ENCODE peak calls at places on chromosomes 3 and 15, in six cellular contexts. D is body of pancreas, K is dorsolateral prefrontal cortex, M is cardiac muscle cell, T is aorta, I is fibroblast of lung. R is an unnamed sample.
A peak's percentile ranks its signal among the peaks of the same experiment; 100 is the strongest.

GRCh38 chr3:4736284-4736861 is 242.9 kb upstream of the BHLHE40 start:
- DNase-seq in D (peak; percentile 85), K (no peak), M (no peak), T (no peak), I (no peak), R (no peak)

GRCh38 chr3:17974206-17974841 is 231.9 kb upstream of the TBC1D5 start:
- DNase-seq in D (no peak), K (no peak), M (no peak), T (no peak), I (peak; percentile 4), R (no peak)

GRCh38 chr3:141767062-141767461 is 3.9 kb downstream of the GRK7 start:
- DNase-seq in D (no peak), K (no peak), M (no peak), T (no peak), I (no peak), R (no peak)

GRCh38 chr3:104584702-104585101 is 782.0 kb upstream of the ALCAM start:
- DNase-seq in D (no peak), K (no peak), M (no peak), T (no peak), I (peak; percentile 10), R (no peak)

GRCh38 chr3:186361612-186362408 is at the start of gene DGKG:
- DNase-seq in D (peak; percentile 76), K (peak; percentile 79), M (peak; percentile 50), T (peak; percentile 91), I (no peak), R (peak; percentile 30)

GRCh38 chr15:88625943-88626741 is 5.0 kb downstream of the AEN start:
- DNase-seq in D (no peak), K (no peak), M (no peak), T (peak; percentile 70), I (no peak), R (no peak)

GRCh38 chr3:188286087-188286513 is 132.1 kb downstream of the LPP start:
- DNase-seq in D (no peak), K (no peak), M (no peak), T (no peak), I (peak; percentile 99), R (no peak)

GRCh38 chr3:96843505-96844203 is 29.3 kb downstream of the EPHA6 start:
- DNase-seq in D (no peak), K (no peak), M (peak; percentile 8), T (no peak), I (no peak), R (no peak)

GRCh38 chr15:101131489-101132389 is 120.1 kb downstream of the CHSY1 start:
- DNase-seq in D (no peak), K (no peak), M (no peak), T (no peak), I (no peak), R (no peak)

GRCh38 chr3:155326901-155327300 is 33.4 kb upstream of the STRIT1 start:
- DNase-seq in D (no peak), K (no peak), M (no peak), T (no peak), I (no peak), R (no peak)

GRCh38 chr3:184880616-184881015 is 68.7 kb downstream of the VPS8 start:
- DNase-seq in D (no peak), K (no peak), M (no peak), T (no peak), I (no peak), R (no peak)

GRCh38 chr3:160827516-160827915 is 71.5 kb downstream of the PPM1L start:
- DNase-seq in D (no peak), K (no peak), M (no peak), T (no peak), I (no peak), R (no peak)

GRCh38 chr15:35925634-35926380 is 379.8 kb upstream of the DPH6 start:
- DNase-seq in D (no peak), K (no peak), M (no peak), T (no peak), I (peak; percentile 5), R (no peak)

GRCh38 chr15:41977757-41978369 is 5.5 kb upstream of the EHD4 start:
- DNase-seq in D (no peak), K (no peak), M (no peak), T (no peak), I (no peak), R (no peak)

DNA sequence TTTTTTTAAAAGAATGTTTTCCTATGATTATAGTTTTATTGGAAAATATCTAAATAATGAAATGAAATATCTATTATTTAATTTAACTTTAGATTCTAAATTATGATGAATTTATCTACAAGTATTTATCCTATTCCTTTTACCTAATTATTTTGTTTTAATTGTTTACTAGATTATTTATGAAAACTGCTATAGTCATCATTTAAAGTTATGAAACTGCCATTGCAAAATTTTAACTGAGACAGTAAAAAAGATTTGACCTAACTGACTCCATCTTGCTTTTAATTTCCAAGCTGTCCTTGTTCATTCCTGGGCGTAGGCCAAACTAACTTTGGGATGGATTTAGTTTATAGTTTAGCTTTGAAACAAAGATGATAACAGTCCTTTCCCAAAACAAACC is 25.9 kb upstream of the FAM3D start:
- DNase-seq in D (no peak), K (no peak), M (no peak), T (no peak), I (no peak), R (no peak)
- H3K27ac ChIP-seq in D (no peak overlapping the region), K (no peak overlapping the region), M (no peak overlapping the region), T (no peak overlapping the region), I (no peak overlapping the region), R (no peak overlapping the region)

GRCh38 chr3:63979093-63979492 is 44.2 kb downstream of the PSMD6 start:
- DNase-seq in D (peak; percentile 47), K (no peak), M (no peak), T (no peak), I (peak; percentile 74), R (no peak)
- H3K27ac ChIP-seq in D (peak overlapping the region; percentile 75), K (no peak overlapping the region), M (no peak overlapping the region), T (no peak overlapping the region), I (no peak overlapping the region), R (no peak overlapping the region)

DNA sequence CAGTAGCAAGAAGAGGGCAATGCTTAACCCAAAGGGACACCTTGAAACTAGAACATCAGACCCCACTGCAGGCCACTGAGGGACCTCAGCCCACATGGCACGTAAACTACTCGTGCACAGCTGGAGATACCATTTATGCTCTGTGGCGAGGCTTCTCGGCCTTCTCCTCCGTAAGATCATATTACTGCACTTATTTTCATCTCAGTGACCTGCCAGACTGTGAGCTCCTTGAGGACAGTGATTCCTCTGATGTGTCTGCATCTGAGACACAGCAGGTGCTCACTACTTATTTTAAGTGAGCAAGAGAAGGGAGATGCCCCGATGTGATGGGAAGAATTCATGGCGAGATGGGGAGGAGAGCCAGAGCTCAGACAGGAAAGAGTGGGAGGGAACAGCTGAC is 137.6 kb downstream of the RPLP1 start:
- DNase-seq in D (no peak), K (no peak), M (no peak), T (no peak), I (no peak), R (no peak)
- H3K27ac ChIP-seq in D (no peak overlapping the region), K (no peak overlapping the region), M (no peak overlapping the region), T (no peak overlapping the region), I (no peak overlapping the region), R (no peak overlapping the region)

GRCh38 chr15:33778911-33779310 is 189.4 kb upstream of the CHRM5 start:
- DNase-seq in D (no peak), K (no peak), M (no peak), T (no peak), I (no peak), R (no peak)

GRCh38 chr15:33773969-33774368 is 194.3 kb upstream of the CHRM5 start:
- DNase-seq in D (no peak), K (no peak), M (no peak), T (no peak), I (no peak), R (peak; percentile 9)
- H3K27ac ChIP-seq in D (no peak overlapping the region), K (no peak overlapping the region), M (no peak overlapping the region), T (no peak overlapping the region), I (no peak overlapping the region), R (no peak overlapping the region)

GRCh38 chr3:126699011-126699410 is 5.0 kb upstream of the CHCHD6 start:
- DNase-seq in D (no peak), K (no peak), M (no peak), T (no peak), I (no peak), R (no peak)

GRCh38 chr3:126706631-126707030 is 2.6 kb downstream of the CHCHD6 start:
- DNase-seq in D (no peak), K (no peak), M (no peak), T (no peak), I (no peak), R (no peak)

GRCh38 chr3:126704494-126705214 is 614 bp downstream of the CHCHD6 start:
- DNase-seq in D (no peak), K (no peak), M (no peak), T (no peak), I (no peak), R (no peak)

DNA sequence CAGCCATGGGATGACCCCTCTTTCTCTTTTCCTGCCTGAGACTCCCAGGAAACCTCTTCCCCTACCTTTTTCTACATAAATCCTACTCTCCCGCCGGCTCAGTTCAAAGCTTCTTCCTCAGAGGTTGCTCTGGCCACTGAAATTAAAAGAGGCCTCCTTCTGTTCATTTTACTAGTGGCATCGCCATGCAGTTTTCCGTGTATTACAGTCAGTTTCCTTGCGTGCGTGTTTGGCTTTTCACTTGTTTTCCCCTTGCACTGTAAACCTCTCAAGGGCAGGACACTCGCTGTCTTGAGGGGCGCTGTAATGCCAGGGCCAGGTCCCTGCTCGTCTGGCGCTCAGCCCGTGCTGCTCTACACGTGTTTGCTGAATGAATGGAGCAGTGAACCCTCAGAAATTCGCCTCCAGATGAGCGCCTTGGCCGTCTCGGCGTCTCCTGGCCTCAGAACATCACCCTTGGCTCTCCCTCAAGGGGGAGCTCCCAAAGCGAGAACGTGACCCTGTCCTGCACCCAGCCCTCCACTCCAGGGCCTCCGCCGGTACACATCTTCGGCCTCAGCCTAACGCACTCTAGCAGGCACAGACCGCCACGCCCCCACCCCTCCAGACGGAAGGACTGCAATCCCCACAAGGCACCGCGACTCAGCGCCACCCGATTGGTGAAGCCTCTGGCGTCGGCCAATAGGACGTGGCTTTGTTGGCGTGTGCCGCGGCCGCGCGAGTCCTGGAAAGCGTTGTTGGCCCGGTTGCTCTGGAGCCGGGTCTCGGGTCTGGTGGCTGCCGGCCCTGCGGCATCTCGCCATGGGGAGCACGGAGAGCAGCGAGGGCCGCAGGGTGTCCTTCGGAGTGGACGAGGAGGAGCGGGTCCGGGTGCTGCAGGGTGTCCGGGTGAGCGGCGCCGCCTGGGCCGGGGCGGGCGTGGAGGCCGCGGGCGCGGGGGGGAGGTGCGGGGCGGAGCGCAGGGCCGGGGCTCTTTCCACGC is at the start of gene CHCHD6:
- DNase-seq in D (peak; percentile 97), K (peak; percentile 96), M (peak; percentile 99), T (peak; percentile 98), I (peak; percentile 95), R (peak; percentile 99)
- H3K27ac ChIP-seq in D (no peak within 1 kb of the TSS), K (no peak within 1 kb of the TSS), M (no peak within 1 kb of the TSS), T (no peak within 1 kb of the TSS), I (no peak within 1 kb of the TSS), R (peak within 1 kb of the TSS; percentile 65)

GRCh38 chr3:151319613-151320012 is 3.0 kb upstream of the GPR87 start:
- DNase-seq in D (no peak), K (no peak), M (no peak), T (no peak), I (peak; percentile 74), R (no peak)
- H3K27ac ChIP-seq in D (no peak overlapping the region), K (no peak overlapping the region), M (no peak overlapping the region), T (no peak overlapping the region), I (peak overlapping the region; percentile 79), R (no peak overlapping the region)

DNA sequence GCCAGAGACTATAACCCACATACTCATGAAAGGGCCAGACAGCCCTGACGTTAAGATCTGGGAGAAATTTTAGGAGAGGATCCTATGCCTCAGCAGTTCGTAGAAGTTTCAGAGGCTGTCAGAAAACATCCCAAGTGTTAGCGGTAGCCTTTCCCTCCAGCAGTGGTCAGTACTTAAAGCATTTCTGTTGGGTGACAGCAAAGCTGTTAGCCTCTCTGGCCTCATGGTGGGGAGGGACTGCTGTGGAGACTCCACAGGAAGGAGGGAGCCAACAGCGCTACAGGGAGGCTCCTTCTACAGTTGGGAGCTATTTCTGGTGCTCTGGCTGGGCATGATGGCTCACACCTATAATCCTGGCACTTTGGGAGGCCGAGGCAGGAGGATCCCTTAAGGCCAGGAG is 27.4 kb downstream of the IDH2 start:
- DNase-seq in D (no peak), K (no peak), M (peak; percentile 44), T (no peak), I (no peak), R (no peak)
- H3K27ac ChIP-seq in D (peak overlapping the region; percentile 86), K (no peak overlapping the region), M (peak overlapping the region; percentile 56), T (no peak overlapping the region), I (no peak overlapping the region), R (no peak overlapping the region)

R was measured in WERI-Rb-1.